ENCODE peak calls at places on chromosome 1, in nine cellular contexts. L is heart left ventricle, S is H54, A is body of pancreas, B is GM12892, R is uterus, F is adrenal gland, V is IMR-90, I is tibial nerve. Y is an unnamed sample.

GRCh38 chr1:94951509-94952208 is 24.7 kb upstream of the CNN3 start:
- DNase-seq in S (no peak), I (no peak), V (no peak), F (peak; percentile 48), B (no peak), A (no peak), L (no peak), R (no peak), Y (no peak)

GRCh38 chr1:15210651-15211390 is 36.2 kb upstream of the FHAD1 start:
- DNase-seq in F (no peak), R (no peak), I (no peak), A (no peak), L (peak; percentile 43), B (no peak), S (no peak), V (no peak), Y (no peak)

GRCh38 chr1:148166558-148167492 is 14.7 kb upstream of the NBPF11 start:
- DNase-seq in R (no peak), B (no peak), L (no peak), F (no peak), A (no peak), S (no peak), I (no peak), V (no peak), Y (no peak)

GRCh38 chr1:99603699-99604595 is 42.0 kb upstream of the PALMD start:
- DNase-seq in I (no peak), A (no peak), S (no peak), F (no peak), V (peak; percentile 19), L (no peak), R (no peak), B (no peak), Y (no peak)

GRCh38 chr1:60699304-60699703 is 383.1 kb upstream of the NFIA start:
- DNase-seq in F (no peak), S (no peak), R (no peak), A (no peak), L (no peak), I (no peak), B (no peak), V (no peak), Y (no peak)

GRCh38 chr1:159469921-159470595 is 30.5 kb downstream of the OR10J1 start:
- DNase-seq in I (no peak), V (no peak), F (no peak), S (no peak), R (no peak), A (no peak), L (no peak), B (no peak), Y (no peak)

GRCh38 chr1:40956397-40956796 is 23.1 kb upstream of the CTPS1 start:
- DNase-seq in I (no peak), A (no peak), F (no peak), S (no peak), R (no peak), B (no peak), L (no peak), V (no peak), Y (no peak)

GRCh38 chr1:91799159-91799558 is 86.8 kb downstream of the TGFBR3 start:
- DNase-seq in F (peak; percentile 72), R (no peak), I (no peak), B (no peak), S (no peak), L (peak; percentile 51), A (no peak), V (no peak), Y (no peak)

GRCh38 chr1:19480282-19480681 is 5.1 kb downstream of the CAPZB start:
- DNase-seq in R (no peak), I (no peak), B (no peak), L (no peak), F (no peak), A (no peak), S (no peak), V (no peak), Y (no peak)

GRCh38 chr1:19478241-19478780 is 7.0 kb downstream of the CAPZB start:
- DNase-seq in F (no peak), L (no peak), A (no peak), V (no peak), R (no peak), I (no peak), S (no peak), B (no peak), Y (no peak)

GRCh38 chr1:19476440-19477190 is 8.7 kb downstream of the CAPZB start:
- DNase-seq in A (no peak), V (peak; percentile 79), F (no peak), S (no peak), B (no peak), I (no peak), L (no peak), R (no peak), Y (no peak)

GRCh38 chr1:19479351-19480120 is 5.8 kb downstream of the CAPZB start:
- DNase-seq in V (no peak), R (no peak), A (no peak), L (no peak), B (no peak), I (no peak), S (no peak), F (no peak), Y (no peak)

DNA sequence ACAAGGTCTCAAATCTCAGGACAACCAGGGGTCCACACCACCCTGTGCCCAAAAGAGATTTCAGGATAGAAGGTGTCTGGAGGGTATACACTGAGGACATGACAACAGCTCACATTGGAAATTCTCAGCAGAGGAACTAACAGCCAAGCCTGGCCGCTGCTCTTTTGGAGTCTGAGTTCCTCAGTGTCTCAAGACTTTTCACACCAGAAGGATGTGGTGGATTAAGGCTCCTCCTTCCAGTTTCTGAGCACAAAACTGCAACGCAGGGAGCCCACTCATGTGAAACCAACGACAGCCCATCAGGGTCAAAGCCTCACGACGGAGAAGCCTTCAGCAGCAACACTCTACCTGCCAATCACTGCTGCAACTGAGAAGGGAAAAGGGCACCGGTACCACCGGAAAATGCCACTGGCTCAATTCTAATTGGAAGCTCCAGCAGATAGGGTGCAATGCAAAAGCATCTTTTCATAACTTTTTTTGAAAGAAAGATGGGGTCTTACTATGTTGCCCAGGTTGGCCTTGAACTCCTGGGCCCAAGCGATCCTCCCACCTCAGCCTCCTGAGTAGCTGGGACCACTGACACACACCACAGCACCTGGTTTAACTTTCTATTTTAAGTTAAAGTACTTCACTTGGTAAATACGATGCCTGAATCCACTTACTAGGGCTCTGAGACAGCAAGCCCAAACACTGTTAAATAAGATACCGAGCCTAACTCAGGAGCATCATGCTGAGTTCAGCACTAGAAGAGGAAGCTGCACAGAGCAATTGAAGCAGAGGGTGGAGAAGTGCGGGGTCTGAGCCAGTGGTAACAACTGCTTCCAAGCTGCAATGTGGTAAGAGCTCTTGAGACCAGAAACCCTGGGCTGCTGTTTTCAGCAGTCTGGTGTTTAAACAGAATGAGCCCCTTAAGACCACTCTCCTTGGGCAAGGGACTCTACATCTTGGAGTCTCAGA is 7.8 kb downstream of the CAPZB start:
- DNase-seq in F (no peak), L (peak; percentile 47), A (peak; percentile 57), R (no peak), S (no peak), I (no peak), V (no peak), B (peak; percentile 42), Y (no peak)
- TF ChIP-seq POLR2A in F (no peak), L (no peak), A (no peak), R (no peak), S (no peak), I (no peak), V (no peak), B (peak; percentile 35), Y (no peak)

DNA sequence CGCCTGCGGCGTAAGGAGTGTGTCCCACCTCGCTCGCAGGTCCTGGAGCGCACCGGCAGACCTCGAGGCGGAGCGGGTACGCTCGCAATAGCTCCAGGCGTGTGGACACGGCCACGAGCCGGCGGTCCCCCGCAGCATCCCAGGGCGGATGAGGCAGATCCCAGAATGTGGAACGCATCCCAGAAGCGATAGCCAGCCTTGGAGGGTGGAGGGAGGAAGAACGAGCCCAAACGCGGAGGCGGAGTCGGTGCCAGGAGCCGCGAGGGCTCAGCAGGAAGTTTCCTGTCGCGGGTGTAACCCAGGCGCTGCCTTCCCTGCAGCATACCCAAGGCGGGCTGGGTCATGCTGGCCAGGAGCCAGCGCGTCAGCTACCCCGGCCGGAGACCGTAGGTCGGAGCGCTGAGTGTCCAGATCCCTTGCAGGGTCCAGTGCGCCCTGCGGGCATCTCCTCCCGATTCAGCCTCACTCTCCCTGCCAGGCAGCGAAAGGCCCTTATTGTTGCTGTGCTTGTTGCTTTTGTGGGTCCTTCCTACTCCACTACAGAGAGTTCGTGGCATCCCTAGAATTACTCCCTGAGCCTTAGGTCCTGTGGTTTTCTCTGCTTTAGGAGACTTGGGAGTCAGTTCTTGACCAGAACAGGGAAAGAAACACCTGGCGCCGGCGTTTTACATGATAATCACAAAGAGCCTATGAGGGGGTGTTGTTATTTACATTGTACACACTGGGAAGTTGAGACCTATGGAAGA is 27.7 kb downstream of the STYXL2 start:
- DNase-seq in F (peak; percentile 37), B (no peak), R (peak; percentile 24), V (no peak), A (peak; percentile 51), S (peak; percentile 87), I (no peak), L (peak; percentile 37), Y (peak; percentile 38)
- TF ChIP-seq POLR2A in F (no peak), B (no peak), R (no peak), V (no peak), A (no peak), S (peak; percentile 19), I (no peak), L (no peak), Y (no peak)

GRCh38 chr1:55211909-55212308 is 3.3 kb downstream of the USP24 start:
- DNase-seq in F (no peak), B (no peak), R (no peak), V (no peak), I (no peak), A (no peak), S (no peak), L (no peak), Y (no peak)
- TF ChIP-seq POLR2A in F (no peak), B (no peak), R (no peak), V (no peak), I (no peak), A (no peak), S (no peak), L (no peak), Y (no peak)

GRCh38 chr1:25805863-25806225 is 5.9 kb downstream of the SELENON start:
- DNase-seq in V (no peak), L (no peak), F (no peak), B (no peak), S (no peak), I (no peak), A (peak; percentile 79), R (no peak), Y (peak; percentile 47)

GRCh38 chr1:25806418-25806817 is 6.4 kb downstream of the SELENON start:
- DNase-seq in R (peak; percentile 66), L (peak; percentile 61), A (peak; percentile 86), I (no peak), F (no peak), B (no peak), S (no peak), V (peak; percentile 71), Y (no peak)

GRCh38 chr1:25804244-25804963 is 4.4 kb downstream of the SELENON start:
- DNase-seq in R (no peak), V (no peak), B (peak; percentile 60), F (no peak), S (peak; percentile 66), I (no peak), A (no peak), L (no peak), Y (no peak)

GRCh38 chr1:25803368-25803767 is 3.4 kb downstream of the SELENON start:
- DNase-seq in F (no peak), R (no peak), B (no peak), V (no peak), S (no peak), A (no peak), L (no peak), I (no peak), Y (no peak)

DNA sequence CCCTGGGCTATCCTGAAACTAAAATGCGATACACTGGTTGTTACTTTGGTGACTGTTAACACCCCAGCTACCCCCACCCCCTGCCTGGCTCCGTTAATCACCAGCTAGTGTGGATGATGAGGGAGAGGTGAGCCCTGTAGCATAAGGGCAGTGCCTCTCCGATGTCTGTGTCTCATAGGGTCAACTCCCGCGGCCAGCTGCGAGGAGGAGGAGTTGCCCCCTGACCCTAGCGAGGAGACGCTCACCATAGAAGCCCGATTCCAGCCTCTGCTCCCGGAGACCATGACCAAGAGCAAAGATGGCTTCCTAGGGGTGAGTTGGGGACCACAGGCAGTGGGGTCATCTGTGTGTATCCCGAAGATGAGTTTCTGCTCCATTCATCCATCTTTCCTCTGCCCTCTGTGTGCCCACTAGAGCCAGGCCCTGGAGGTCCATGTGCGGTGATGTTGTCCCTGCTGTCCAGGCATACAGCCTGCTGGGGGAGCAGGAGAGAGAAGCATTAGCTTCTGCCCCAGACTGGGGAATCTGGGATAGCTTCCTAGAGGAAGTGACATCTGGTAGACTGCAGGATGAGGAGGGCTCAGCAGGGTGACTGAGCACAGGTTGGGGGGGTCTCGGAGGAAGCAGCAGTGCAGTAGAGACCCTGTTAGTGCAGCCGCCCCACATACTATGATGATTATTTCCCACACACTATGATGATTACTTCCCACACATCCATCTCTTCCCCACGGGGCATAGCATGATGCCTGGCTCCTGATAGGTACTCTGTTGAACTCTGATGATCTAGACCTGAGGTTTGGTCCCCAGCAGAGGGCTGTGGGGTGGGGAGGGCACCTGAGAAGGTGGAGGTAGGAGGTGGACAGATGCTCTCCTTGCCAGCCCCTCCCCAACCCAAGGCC is 5.2 kb downstream of the SELENON start:
- DNase-seq in A (no peak), F (no peak), I (no peak), L (no peak), V (no peak), B (no peak), S (no peak), R (no peak), Y (no peak)
- TF ChIP-seq POLR2A in A (no peak), F (no peak), I (no peak), L (no peak), V (no peak), B (no peak), S (no peak), R (no peak), Y (no peak)

Y was measured in testis.